ENCODE peak calls at places on chromosomes 1 and 21, in five cellular contexts. T is tibial nerve, I is IMR-90, H is heart left ventricle, X is stomach. O is an unnamed sample.

GRCh38 chr1:230797376-230798186 is 50.4 kb downstream of the CAPN9 start:
- DNase-seq in T (peak; percentile 33), I (peak; percentile 73), H (no peak), X (peak; percentile 64), O (no peak)

GRCh38 chr1:96492236-96492635 is 229.3 kb upstream of the PTBP2 start:
- DNase-seq in T (no peak), I (peak; percentile 72), H (no peak), X (no peak), O (no peak)

GRCh38 chr1:94926365-94926914 is 470 bp downstream of the CNN3 start:
- DNase-seq in T (peak; percentile 25), I (peak; percentile 53), H (peak; percentile 81), X (peak; percentile 50), O (peak; percentile 63)

GRCh38 chr1:227886503-227886961 is 61.2 kb downstream of the WNT9A start:
- DNase-seq in T (peak; percentile 10), I (no peak), H (peak; percentile 53), X (peak; percentile 21), O (no peak)

GRCh38 chr1:20458717-20459116 is 27.3 kb downstream of the CAMK2N1 start:
- DNase-seq in T (no peak), I (no peak), H (no peak), X (no peak), O (no peak)

GRCh38 chr1:173527151-173527826 is 50.2 kb downstream of the PRDX6 start:
- DNase-seq in T (peak; percentile 69), I (no peak), H (no peak), X (no peak), O (no peak)

GRCh38 chr1:50846224-50846839 is 113.7 kb downstream of the FAF1 start:
- DNase-seq in T (no peak), I (no peak), H (no peak), X (no peak), O (no peak)

GRCh38 chr1:6581561-6582305 is 1.9 kb downstream of the ZBTB48 start:
- DNase-seq in T (no peak), I (no peak), H (no peak), X (no peak), O (no peak)

GRCh38 chr1:33735624-33736023 is 128.3 kb upstream of the HMGB4 start:
- DNase-seq in T (no peak), I (no peak), H (no peak), X (no peak), O (no peak)

GRCh38 chr21:14741237-14741636 is 195.1 kb upstream of the SAMSN1 start:
- DNase-seq in T (no peak), I (no peak), H (no peak), X (no peak), O (no peak)

GRCh38 chr1:77671836-77672235 is 10.6 kb downstream of the ZZZ3 start:
- DNase-seq in T (no peak), I (peak; percentile 53), H (no peak), X (no peak), O (no peak)

GRCh38 chr1:207619833-207620572 is 24.9 kb upstream of the CR1L start:
- DNase-seq in T (no peak), I (peak; percentile 51), H (no peak), X (no peak), O (no peak)

GRCh38 chr1:233904979-233905415 is 521 bp downstream of the SLC35F3 start:
- DNase-seq in T (no peak), I (no peak), H (no peak), X (no peak), O (no peak)

GRCh38 chr1:45802343-45803298 is 791 bp upstream of the MAST2 start:
- DNase-seq in T (peak; percentile 47), I (peak; percentile 99), H (peak; percentile 79), X (peak; percentile 59), O (no peak)

GRCh38 chr1:29835486-29836273 is 599.4 kb downstream of the PTPRU start:
- DNase-seq in T (no peak), I (no peak), H (no peak), X (no peak), O (no peak)

GRCh38 chr21:33937146-33937545 is 21.5 kb upstream of the ATP5PO start:
- DNase-seq in T (no peak), I (no peak), H (no peak), X (no peak), O (no peak)

GRCh38 chr1:235067396-235068154 is 61.1 kb downstream of the TOMM20 start:
- DNase-seq in T (peak; percentile 52), I (peak; percentile 99), H (peak; percentile 85), X (peak; percentile 83), O (no peak)

GRCh38 chr1:156874572-156874971 is 13.9 kb downstream of the NTRK1 start:
- DNase-seq in T (no peak), I (no peak), H (peak; percentile 46), X (no peak), O (no peak)

GRCh38 chr1:94725566-94725965 is 94.6 kb upstream of the SLC44A3 start:
- DNase-seq in T (no peak), I (no peak), H (no peak), X (no peak), O (no peak)

GRCh38 chr1:966603-967295 is 467 bp downstream of the PLEKHN1 start:
- DNase-seq in T (no peak), I (peak; percentile 50), H (peak; percentile 88), X (peak; percentile 79), O (no peak)

GRCh38 chr1:113405573-113405972 is 15.3 kb downstream of the MAGI3 start:
- DNase-seq in T (no peak), I (no peak), H (no peak), X (no peak), O (no peak)

GRCh38 chr21:44767834-44768831 is 33.5 kb downstream of the UBE2G2 start:
- DNase-seq in T (no peak), I (no peak), H (no peak), X (no peak), O (no peak)

GRCh38 chr1:217272385-217272784 is 358.5 kb downstream of the GPATCH2 start:
- DNase-seq in T (no peak), I (peak; percentile 84), H (no peak), X (no peak), O (no peak)

GRCh38 chr1:78177708-78178270 is 132.0 kb downstream of the GIPC2 start:
- DNase-seq in T (no peak), I (no peak), H (no peak), X (no peak), O (no peak)

GRCh38 chr1:229410370-229410691 is 23.6 kb downstream of the ACTA1 start:
- DNase-seq in T (no peak), I (no peak), H (no peak), X (no peak), O (no peak)

GRCh38 chr21:33374080-33374873 is 28.9 kb upstream of the IFNGR2 start:
- DNase-seq in T (no peak), I (peak; percentile 58), H (no peak), X (peak; percentile 58), O (no peak)

GRCh38 chr1:117623141-117623540 is 17.3 kb downstream of the TENT5C start:
- DNase-seq in T (no peak), I (no peak), H (no peak), X (no peak), O (no peak)

GRCh38 chr1:64000021-64000420 is 203.4 kb upstream of the UBE2U start:
- DNase-seq in T (no peak), I (peak; percentile 55), H (no peak), X (no peak), O (no peak)

GRCh38 chr1:92483442-92484170 is 3.1 kb downstream of the GFI1 start:
- DNase-seq in T (no peak), I (no peak), H (no peak), X (no peak), O (no peak)

GRCh38 chr1:1359316-1359667 is 937 bp upstream of the MXRA8 start:
- DNase-seq in T (no peak), I (peak; percentile 83), H (no peak), X (no peak), O (no peak)

GRCh38 chr1:246488674-246489073 is 18.4 kb downstream of the SMYD3 start:
- DNase-seq in T (no peak), I (no peak), H (no peak), X (no peak), O (no peak)

GRCh38 chr1:10897981-10898728 is 101.7 kb upstream of the CASZ1 start:
- DNase-seq in T (no peak), I (no peak), H (peak; percentile 39), X (no peak), O (no peak)

GRCh38 chr1:209759829-209760359 is 4.0 kb downstream of the TRAF3IP3 start:
- DNase-seq in T (no peak), I (no peak), H (no peak), X (no peak), O (no peak)

GRCh38 chr1:209758360-209758759 is 2.5 kb downstream of the TRAF3IP3 start:
- DNase-seq in T (no peak), I (no peak), H (no peak), X (no peak), O (no peak)

GRCh38 chr1:209756608-209757445 is 974 bp downstream of the TRAF3IP3 start:
- DNase-seq in T (no peak), I (no peak), H (no peak), X (peak; percentile 41), O (no peak)

GRCh38 chr1:209751627-209752231 is 4.1 kb upstream of the TRAF3IP3 start:
- DNase-seq in T (no peak), I (no peak), H (no peak), X (no peak), O (no peak)

GRCh38 chr1:209755926-209756607 is at the start of gene TRAF3IP3:
- DNase-seq in T (no peak), I (no peak), H (no peak), X (peak; percentile 52), O (no peak)
- H3K27ac ChIP-seq in T (peak within 1 kb of the TSS; percentile 44), I (no peak within 1 kb of the TSS), H (no peak within 1 kb of the TSS), X (peak within 1 kb of the TSS; percentile 84), O (peak within 1 kb of the TSS; percentile 54)

GRCh38 chr1:61280457-61280856 is 198.1 kb downstream of the NFIA start:
- DNase-seq in T (no peak), I (no peak), H (no peak), X (no peak), O (no peak)
- H3K27ac ChIP-seq in T (peak overlapping the region; percentile 44), I (no peak overlapping the region), H (no peak overlapping the region), X (peak overlapping the region; percentile 17), O (no peak overlapping the region)

GRCh38 chr1:15734296-15734695 is 1.8 kb upstream of the SLC25A34 start:
- DNase-seq in T (no peak), I (no peak), H (no peak), X (no peak), O (no peak)

GRCh38 chr1:15733726-15734226 is 2.3 kb upstream of the SLC25A34 start:
- DNase-seq in T (no peak), I (no peak), H (no peak), X (no peak), O (no peak)

GRCh38 chr1:15735304-15736034 is 589 bp upstream of the SLC25A34 start:
- DNase-seq in T (no peak), I (no peak), H (no peak), X (peak; percentile 65), O (no peak)

GRCh38 chr1:15736035-15736665 is at the start of gene SLC25A34:
- DNase-seq in T (no peak), I (no peak), H (peak; percentile 87), X (peak; percentile 95), O (peak; percentile 38)

GRCh38 chr1:15734901-15735300 is 1.2 kb upstream of the SLC25A34 start:
- DNase-seq in T (no peak), I (no peak), H (no peak), X (no peak), O (no peak)
- H3K27ac ChIP-seq in T (peak overlapping the region; percentile 71), I (no peak overlapping the region), H (peak overlapping the region; percentile 75), X (peak overlapping the region; percentile 93), O (no peak overlapping the region)

GRCh38 chr1:9351654-9352271 is 59.1 kb downstream of the SPSB1 start:
- DNase-seq in T (no peak), I (no peak), H (no peak), X (no peak), O (no peak)
- H3K27ac ChIP-seq in T (no peak overlapping the region), I (no peak overlapping the region), H (no peak overlapping the region), X (no peak overlapping the region), O (peak overlapping the region; percentile 68)

O was measured in substantia nigra.